ENCODE peak calls at places on chromosomes 11 and 22, in four cellular contexts. N, T, Q and X are unnamed samples.
A peak's percentile ranks its signal among the peaks of the same experiment; 100 is the strongest.

GRCh38 chr22:22818861-22819855 is 68.5 kb upstream of the IGLL5 start:
- DNase-seq in N (no peak), T (no peak), Q (no peak), X (no peak)

GRCh38 chr11:102837646-102838045 is 5.8 kb downstream of the MMP3 start:
- DNase-seq in T (no peak), N (no peak), Q (no peak), X (no peak)

GRCh38 chr11:105230586-105230985 is 91.0 kb upstream of the CARD18 start:
- DNase-seq in N (no peak), Q (no peak), T (no peak), X (no peak)

GRCh38 chr22:38657248-38657909 is 941 bp downstream of the CBY1 start:
- DNase-seq in T (peak; percentile 13), Q (no peak), N (peak; percentile 7), X (no peak)

GRCh38 chr22:30754971-30755759 is 60.5 kb downstream of the OSBP2 start:
- DNase-seq in T (peak; percentile 23), N (peak; percentile 91), Q (peak; percentile 72), X (peak; percentile 45)

GRCh38 chr11:111512296-111513239 is at the start of gene BTG4:
- DNase-seq in N (no peak), T (peak; percentile 43), Q (peak; percentile 36), X (no peak)

GRCh38 chr11:64787526-64788320 is 9.4 kb upstream of the SF1 start:
- DNase-seq in Q (peak; percentile 77), N (peak; percentile 64), T (peak; percentile 3), X (no peak)

GRCh38 chr22:17972385-17973181 is 51.8 kb downstream of the MICAL3 start:
- DNase-seq in T (no peak), Q (no peak), N (peak; percentile 93), X (no peak)

GRCh38 chr11:8604078-8604723 is 10.2 kb upstream of the STK33 start:
- DNase-seq in N (peak; percentile 100), Q (no peak), T (no peak), X (peak; percentile 71)

GRCh38 chr11:65928667-65929066 is 9.4 kb downstream of the DRAP1 start:
- DNase-seq in N (no peak), T (no peak), Q (no peak), X (no peak)

GRCh38 chr11:9092846-9093778 is 1.7 kb upstream of the SCUBE2 start:
- DNase-seq in N (peak; percentile 17), T (peak; percentile 51), Q (no peak), X (no peak)

GRCh38 chr22:50018608-50019291 is 6.2 kb upstream of the IL17REL start:
- DNase-seq in T (no peak), Q (no peak), N (no peak), X (no peak)

GRCh38 chr11:64834031-64834722 is 10.3 kb downstream of the CDC42BPG start:
- DNase-seq in N (no peak), Q (no peak), T (no peak), X (no peak)

GRCh38 chr11:12680246-12680939 is 6.2 kb downstream of the TEAD1 start:
- DNase-seq in T (peak; percentile 90), N (peak; percentile 95), Q (peak; percentile 48), X (no peak)

GRCh38 chr11:33920838-33921613 is 29.1 kb upstream of the LMO2 start:
- DNase-seq in Q (no peak), T (no peak), N (no peak), X (no peak)

GRCh38 chr11:130726234-130726559 is 190.1 kb downstream of the SNX19 start:
- DNase-seq in N (peak; percentile 77), T (no peak), Q (no peak), X (no peak)